ENCODE peak calls at places on chromosome X, in seven cellular contexts. H is NB4, T is PC-3, O is GM12878, L is right lobe of liver, V is AG09309, D is testis. Z is an unnamed sample.

GRCh38 chrX:123648028-123648810 is 84.6 kb downstream of the THOC2 start:
- DNase-seq in D (peak), L (no peak), O (no peak), T (peak), H (no peak), V (no peak), Z (peak)

GRCh38 chrX:122739770-122740169 is 444.3 kb upstream of the GRIA3 start:
- DNase-seq in T (no peak), O (no peak), D (no peak), V (no peak), H (no peak), L (no peak), Z (no peak)

GRCh38 chrX:82711432-82711831 is 796.7 kb upstream of the POU3F4 start:
- DNase-seq in V (no peak), H (no peak), L (no peak), O (no peak), T (peak), D (no peak), Z (peak)

GRCh38 chrX:7127058-7127457 is 20.5 kb upstream of the STS start:
- DNase-seq in L (no peak), T (no peak), H (no peak), O (no peak), D (no peak), V (no peak), Z (no peak)

GRCh38 chrX:115972717-115973116 is 197.8 kb upstream of the AGTR2 start:
- DNase-seq in O (no peak), T (no peak), D (no peak), L (no peak), V (no peak), H (no peak), Z (peak)

GRCh38 chrX:130299279-130300009 is 30.7 kb upstream of the ZNF280C start:
- DNase-seq in V (no peak), D (peak), H (no peak), O (no peak), L (no peak), T (no peak), Z (no peak)

GRCh38 chrX:68438575-68438974 is 5.3 kb upstream of the OPHN1 start:
- DNase-seq in T (peak), H (no peak), D (no peak), V (no peak), L (no peak), O (no peak), Z (no peak)

GRCh38 chrX:104135677-104136076 is 21.1 kb downstream of the SLC25A53 start:
- DNase-seq in T (no peak), V (no peak), O (no peak), H (no peak), D (no peak), L (no peak), Z (no peak)

GRCh38 chrX:40933132-40934078 is 151.8 kb upstream of the USP9X start:
- DNase-seq in T (peak), H (peak), D (no peak), L (no peak), O (peak), V (no peak), Z (peak)

GRCh38 chrX:46913710-46914109 is 1.5 kb downstream of the JADE3 start:
- DNase-seq in D (peak), L (peak), T (peak), H (peak), V (no peak), O (no peak), Z (peak)

GRCh38 chrX:112851161-112851779 is 10.6 kb upstream of the AMOT start:
- DNase-seq in O (peak), H (no peak), T (no peak), L (no peak), V (no peak), D (no peak), Z (no peak)

GRCh38 chrX:119990995-119991787 is 47.6 kb upstream of the NKAP start:
- DNase-seq in D (no peak), L (no peak), T (no peak), V (no peak), H (peak), O (no peak), Z (no peak)

GRCh38 chrX:18617351-18617750 is 54.6 kb downstream of the RS1 start:
- DNase-seq in D (no peak), V (no peak), T (peak), O (no peak), H (no peak), L (no peak), Z (peak)

GRCh38 chrX:72307646-72308051 is 1.9 kb upstream of the CITED1 start:
- DNase-seq in L (no peak), D (no peak), O (no peak), T (no peak), V (no peak), H (no peak), Z (no peak)

GRCh38 chrX:16638533-16638932 is 11.4 kb upstream of the S100G start:
- DNase-seq in V (no peak), H (no peak), D (no peak), L (no peak), T (peak), O (no peak), Z (peak)

GRCh38 chrX:43467608-43468234 is 188.4 kb upstream of the MAOA start:
- DNase-seq in V (no peak), D (no peak), L (no peak), H (no peak), O (no peak), T (no peak), Z (no peak)

GRCh38 chrX:115690554-115691216 is 129.7 kb downstream of the PLS3 start:
- DNase-seq in L (peak), H (peak), O (peak), D (peak), V (peak), T (peak), Z (peak)

GRCh38 chrX:36218801-36219200 is 299.3 kb downstream of the CFAP47 start:
- DNase-seq in L (no peak), V (no peak), T (no peak), O (no peak), H (no peak), D (no peak), Z (no peak)

GRCh38 chrX:134543201-134543797 is 83.3 kb downstream of the HPRT1 start:
- DNase-seq in T (peak), H (no peak), O (no peak), V (no peak), L (no peak), D (no peak), Z (peak)

GRCh38 chrX:134544189-134544588 is 84.2 kb downstream of the HPRT1 start:
- DNase-seq in L (no peak), D (no peak), T (no peak), O (no peak), V (no peak), H (no peak), Z (peak)

GRCh38 chrX:134545524-134545923 is 85.6 kb downstream of the HPRT1 start:
- DNase-seq in D (peak), H (no peak), O (no peak), V (no peak), T (no peak), L (no peak), Z (peak)

GRCh38 chrX:134544614-134545255 is 84.8 kb downstream of the HPRT1 start:
- DNase-seq in V (no peak), O (no peak), D (no peak), L (no peak), H (no peak), T (no peak), Z (no peak)

DNA sequence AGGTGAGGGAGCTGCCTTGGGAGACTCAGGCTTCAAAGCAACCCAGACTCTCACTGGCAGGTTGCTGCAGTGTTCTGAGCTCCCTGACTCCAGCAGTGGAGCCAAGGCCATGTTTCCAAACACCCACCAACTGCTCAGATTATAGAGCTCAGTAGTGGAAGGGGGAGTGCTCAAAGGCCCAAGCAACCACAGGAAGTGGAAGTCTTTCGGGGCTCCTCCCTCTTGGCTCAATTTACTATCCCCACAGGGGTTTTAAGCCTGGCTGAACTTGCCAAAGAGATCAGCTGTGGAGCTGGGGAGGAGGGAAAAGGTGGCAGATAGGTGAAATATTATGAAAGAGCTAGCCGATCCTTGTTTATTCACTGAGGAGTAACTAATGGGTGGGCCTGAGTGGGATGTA is 82.5 kb downstream of the HPRT1 start:
- DNase-seq in H (peak), V (no peak), O (no peak), T (peak), D (peak), L (no peak), Z (peak)
- H3K4me3 ChIP-seq in H (no peak), V (no peak), O (no peak), T (no peak), D (no peak), L (no peak), Z (no peak)

DNA sequence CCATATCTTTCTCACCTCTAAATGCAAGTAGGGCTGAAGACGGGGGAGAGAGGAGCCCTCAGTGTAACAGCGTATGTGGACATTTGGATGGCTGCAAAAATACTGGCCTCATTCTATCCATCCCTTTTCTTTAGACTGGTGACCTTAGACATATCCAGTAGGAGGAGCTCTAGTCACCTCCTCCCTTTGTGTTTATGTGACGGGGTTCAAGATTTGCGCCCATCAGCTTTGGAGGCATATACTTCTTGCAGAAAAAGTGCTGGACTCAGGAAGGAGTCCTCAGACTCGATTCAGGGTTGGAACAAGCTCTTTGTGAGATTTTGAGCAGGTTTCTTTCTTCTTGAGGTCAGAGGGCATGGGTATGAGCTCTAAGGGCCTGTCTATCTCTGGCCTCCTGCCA is 86.2 kb downstream of the MAMLD1 start:
- DNase-seq in V (no peak), L (no peak), H (peak), D (no peak), O (no peak), T (no peak), Z (no peak)
- TF ChIP-seq CTCF in V (no peak), L (no peak), H (peak), D (no peak), O (peak), T (peak), Z (no peak)

GRCh38 chrX:26649534-26649933 is 433.6 kb downstream of the MAGEB5 start:
- DNase-seq in L (no peak), O (no peak), D (peak), H (peak), V (no peak), T (peak), Z (peak)

GRCh38 chrX:26653050-26653449 is 437.1 kb downstream of the MAGEB5 start:
- DNase-seq in O (no peak), L (no peak), H (no peak), D (no peak), T (no peak), V (no peak), Z (peak)

GRCh38 chrX:26651755-26652154 is 435.8 kb downstream of the MAGEB5 start:
- DNase-seq in V (no peak), L (no peak), T (peak), D (no peak), O (no peak), H (peak), Z (no peak)
- H3K4me3 ChIP-seq in V (no peak), L (no peak), T (no peak), D (no peak), O (no peak), H (no peak), Z (no peak)

GRCh38 chrX:49263631-49264030 is 879 bp downstream of the FOXP3 start:
- DNase-seq in L (no peak), H (no peak), D (no peak), T (no peak), V (no peak), O (no peak), Z (no peak)
- TF ChIP-seq CTCF in L (no peak), H (no peak), D (no peak), T (no peak), V (no peak), O (no peak), Z (no peak)

GRCh38 chrX:147891886-147892285 is 19.8 kb upstream of the FMR1 start:
- DNase-seq in L (no peak), H (no peak), O (no peak), V (no peak), D (no peak), T (no peak), Z (peak)

GRCh38 chrX:147894332-147894870 is 17.3 kb upstream of the FMR1 start:
- DNase-seq in H (no peak), D (no peak), O (no peak), L (no peak), V (no peak), T (no peak), Z (no peak)

GRCh38 chrX:147884958-147885357 is 26.8 kb upstream of the FMR1 start:
- DNase-seq in O (no peak), V (no peak), D (no peak), H (peak), T (no peak), L (peak), Z (peak)

GRCh38 chrX:147890766-147891165 is 21.0 kb upstream of the FMR1 start:
- DNase-seq in H (no peak), T (no peak), D (no peak), V (no peak), L (no peak), O (no peak), Z (no peak)
- H3K4me3 ChIP-seq in H (no peak), T (no peak), D (no peak), V (no peak), L (no peak), O (no peak), Z (no peak)

GRCh38 chrX:71181910-71182799 is 37.5 kb downstream of the NLGN3 start:
- DNase-seq in H (peak), O (peak), D (peak), T (peak), L (peak), V (peak), Z (peak)
- TF ChIP-seq CTCF in H (no peak), O (no peak), D (no peak), T (no peak), L (no peak), V (no peak), Z (no peak)

DNA sequence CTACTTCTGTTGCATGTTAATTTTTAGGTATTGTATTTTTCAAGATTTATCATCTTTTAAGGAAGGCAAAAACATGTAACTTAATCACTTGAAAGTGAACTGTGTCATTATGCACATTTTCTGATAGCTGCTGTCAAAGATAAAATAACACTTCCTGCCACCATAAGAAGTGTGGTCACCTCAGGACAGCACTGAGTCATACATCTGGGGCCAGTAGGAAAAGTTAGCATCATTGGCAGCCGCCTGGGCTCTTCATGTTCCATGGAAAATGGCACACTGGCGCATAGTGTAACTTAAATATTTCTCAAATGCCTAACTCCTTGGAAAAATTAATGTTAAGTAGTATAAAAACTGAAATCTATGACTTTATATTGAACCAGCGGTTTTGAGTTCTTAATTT is 24.2 kb downstream of the CNKSR2 start:
- DNase-seq in L (no peak), O (no peak), H (no peak), V (no peak), T (no peak), D (no peak), Z (peak)
- H3K4me3 ChIP-seq in L (no peak), O (no peak), H (no peak), V (no peak), T (no peak), D (no peak), Z (no peak)